ENCODE peak calls at places on chromosomes 13 and 19, in seven cellular contexts. U is body of pancreas, K is fibroblast of the aortic adventitia, Q is progenitor cell of endocrine pancreas, R is cardiac fibroblast, B is GM12865, Z is cardiac muscle cell. Y is an unnamed sample.
A peak's percentile ranks its signal among the peaks of the same experiment; 100 is the strongest.

GRCh38 chr13:50282016-50282415 is 266.8 kb downstream of the KCNRG start:
- DNase-seq in U (no peak), K (no peak), Q (no peak), R (no peak), B (no peak), Z (no peak), Y (no peak)

GRCh38 chr13:85137516-85137915 is 661.7 kb downstream of the SLITRK6 start:
- DNase-seq in U (no peak), K (no peak), Q (no peak), R (no peak), B (no peak), Z (no peak), Y (no peak)

GRCh38 chr19:40976134-40976533 is 14.9 kb upstream of the CYP2B6 start:
- DNase-seq in U (no peak), K (no peak), Q (no peak), R (no peak), B (peak; percentile 67), Z (no peak), Y (no peak)

GRCh38 chr19:32318884-32319520 is 26.4 kb upstream of the ZNF507 start:
- DNase-seq in U (no peak), K (no peak), Q (no peak), R (peak; percentile 12), B (no peak), Z (peak; percentile 42), Y (peak; percentile 35)

GRCh38 chr19:48501446-48501960 is 10.1 kb downstream of the LMTK3 start:
- DNase-seq in U (peak; percentile 72), K (no peak), Q (peak; percentile 44), R (no peak), B (no peak), Z (no peak), Y (no peak)

GRCh38 chr13:112450118-112450517 is 74.0 kb downstream of the SPACA7 start:
- DNase-seq in U (no peak), K (no peak), Q (no peak), R (no peak), B (no peak), Z (no peak), Y (no peak)

GRCh38 chr13:51342706-51343105 is 3.2 kb downstream of the SERPINE3 start:
- DNase-seq in U (no peak), K (peak; percentile 67), Q (no peak), R (peak; percentile 82), B (no peak), Z (no peak), Y (no peak)

GRCh38 chr13:98717891-98718290 is 34.6 kb downstream of the SLC15A1 start:
- DNase-seq in U (no peak), K (no peak), Q (no peak), R (no peak), B (no peak), Z (no peak), Y (no peak)

GRCh38 chr13:110280996-110281688 is 25.8 kb downstream of the COL4A1 start:
- DNase-seq in U (no peak), K (no peak), Q (no peak), R (no peak), B (no peak), Z (no peak), Y (no peak)

GRCh38 chr19:14102102-14102696 is 11.6 kb upstream of the SAMD1 start:
- DNase-seq in U (no peak), K (no peak), Q (no peak), R (peak; percentile 39), B (no peak), Z (no peak), Y (no peak)

GRCh38 chr13:95367309-95367843 is 66.1 kb upstream of the ABCC4 start:
- DNase-seq in U (no peak), K (no peak), Q (no peak), R (no peak), B (no peak), Z (no peak), Y (no peak)

GRCh38 chr19:1406818-1407661 is at the start of gene DAZAP1:
- DNase-seq in U (peak; percentile 99), K (peak; percentile 97), Q (peak; percentile 99), R (peak; percentile 99), B (peak; percentile 99), Z (peak; percentile 99), Y (peak; percentile 98)
- TF ChIP-seq CTCF in U (no peak), K (peak; percentile 10), Q (peak; percentile 63), R (no peak), B (peak; percentile 40), Z (peak; percentile 38), Y (peak; percentile 67)

DNA sequence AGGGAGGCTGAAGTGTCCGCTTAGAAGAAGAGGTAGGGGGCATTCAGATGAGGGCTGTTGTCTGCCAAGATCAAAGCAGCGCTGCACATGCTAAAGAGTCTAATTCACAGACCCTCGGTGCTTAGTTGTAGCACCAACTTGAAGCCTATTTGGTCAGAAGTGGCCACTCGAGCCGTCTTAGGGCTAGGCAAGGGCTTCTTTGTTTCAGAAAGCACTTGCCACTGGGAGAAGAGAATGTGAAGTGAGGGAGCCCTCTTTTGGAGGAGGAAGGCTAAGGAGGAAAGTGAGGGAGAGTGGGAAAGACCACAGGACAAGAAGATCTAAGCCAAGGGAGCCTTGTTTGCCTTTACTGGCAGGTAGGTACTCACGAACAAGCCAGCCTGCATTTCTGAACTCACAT is 313.4 kb upstream of the TMTC4 start:
- DNase-seq in U (no peak), K (peak; percentile 62), Q (no peak), R (peak; percentile 42), B (no peak), Z (peak; percentile 6), Y (no peak)
- TF ChIP-seq CTCF in U (no peak), K (peak; percentile 47), Q (peak; percentile 9), R (no peak), B (no peak), Z (no peak), Y (peak; percentile 22)

DNA sequence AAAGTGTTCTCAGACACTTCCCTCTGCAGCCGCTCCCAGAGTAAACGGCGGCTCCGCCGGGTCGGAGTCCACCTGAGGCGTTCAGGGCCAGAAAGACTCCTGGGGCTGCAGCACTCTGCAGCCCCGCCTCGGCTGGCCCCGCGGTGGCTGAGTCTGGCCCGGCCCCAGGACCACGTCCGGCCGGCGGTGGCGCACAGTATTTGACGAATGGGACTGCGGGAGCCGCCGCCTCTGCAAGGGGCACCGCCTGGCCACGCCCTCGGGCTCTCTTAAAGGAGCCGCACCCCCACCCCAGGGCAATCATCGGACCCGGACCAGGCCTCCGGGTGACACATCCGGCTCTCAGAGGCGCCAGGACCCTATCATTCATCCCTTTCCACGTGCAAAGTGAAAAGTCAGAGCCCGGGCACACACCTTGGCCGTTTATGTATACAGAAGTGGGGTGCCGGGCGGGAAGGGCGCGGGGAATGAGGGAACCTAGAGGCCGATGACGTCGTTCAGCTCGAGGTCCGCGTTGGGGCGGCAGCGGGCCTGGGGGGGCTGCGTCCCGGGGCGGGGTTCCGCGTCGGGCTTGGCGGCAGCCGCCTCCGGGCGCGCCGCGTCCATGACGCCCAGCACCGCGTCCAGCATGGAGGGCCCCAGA is 1.2 kb upstream of the LENG9 start:
- DNase-seq in U (peak; percentile 95), K (peak; percentile 62), Q (peak; percentile 72), R (peak; percentile 81), B (peak; percentile 95), Z (peak; percentile 95), Y (peak; percentile 85)
- TF ChIP-seq CTCF in U (no peak), K (no peak), Q (no peak), R (no peak), B (no peak), Z (no peak), Y (no peak)

DNA sequence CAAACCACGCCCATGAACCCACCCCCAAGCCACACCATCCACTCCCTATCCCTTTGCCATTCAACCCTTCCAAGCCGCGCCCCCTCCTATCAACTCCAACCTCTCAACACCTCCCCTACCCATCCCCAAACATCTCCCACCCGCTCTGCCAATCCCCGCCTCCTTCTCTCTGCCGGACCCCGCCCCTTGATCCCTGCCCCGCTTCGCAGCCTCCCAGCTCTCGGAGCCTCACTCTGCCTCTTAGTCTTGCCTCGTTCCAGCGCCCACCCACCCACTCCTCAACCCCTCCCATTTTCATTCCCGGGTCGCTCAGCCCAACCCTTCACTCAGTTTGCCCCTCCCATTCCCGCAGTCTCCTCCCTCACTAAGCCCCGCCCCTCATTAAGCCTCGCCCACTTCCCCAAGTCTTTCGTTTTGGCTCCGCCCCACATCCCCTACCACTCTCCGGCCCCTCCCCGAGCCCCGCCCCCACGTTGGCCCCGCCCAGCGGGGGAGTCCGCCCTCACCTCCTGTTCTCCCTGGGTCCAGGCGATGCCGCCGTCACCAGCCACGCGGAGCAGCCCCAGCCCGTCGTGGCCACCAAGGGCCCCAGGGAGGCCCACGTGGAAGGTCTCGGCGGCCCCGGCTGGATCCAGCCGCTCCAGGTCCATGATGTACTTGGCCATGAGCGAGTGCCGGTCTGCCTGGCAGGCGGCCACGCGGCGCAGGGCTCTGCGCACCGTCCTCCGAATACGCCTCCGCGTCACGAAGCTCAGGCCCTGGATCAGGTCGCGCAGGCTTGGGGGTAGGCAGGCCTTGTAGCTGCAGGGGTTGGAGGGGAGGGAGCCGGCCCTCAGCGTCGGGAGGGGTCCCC is 5.7 kb downstream of the JAK3 start:
- DNase-seq in U (peak; percentile 69), K (peak; percentile 78), Q (peak; percentile 50), R (peak; percentile 86), B (peak; percentile 58), Z (peak; percentile 97), Y (peak; percentile 89)
- TF ChIP-seq CTCF in U (no peak), K (no peak), Q (no peak), R (no peak), B (no peak), Z (no peak), Y (no peak)

GRCh38 chr19:2227415-2228156 is 8.5 kb downstream of the PLEKHJ1 start:
- DNase-seq in U (no peak), K (no peak), Q (no peak), R (no peak), B (peak; percentile 85), Z (no peak), Y (no peak)
- TF ChIP-seq CTCF in U (no peak), K (no peak), Q (no peak), R (no peak), B (peak; percentile 10), Z (no peak), Y (no peak)

GRCh38 chr19:44903216-44903601 is 2.4 kb upstream of the APOE start:
- DNase-seq in U (no peak), K (no peak), Q (no peak), R (no peak), B (no peak), Z (no peak), Y (no peak)

GRCh38 chr19:44903602-44904425 is 1.8 kb upstream of the APOE start:
- DNase-seq in U (peak; percentile 78), K (peak; percentile 63), Q (peak; percentile 80), R (peak; percentile 77), B (peak; percentile 74), Z (peak; percentile 69), Y (peak; percentile 90)

GRCh38 chr19:44905437-44906160 is at the start of gene APOE:
- DNase-seq in U (no peak), K (no peak), Q (no peak), R (no peak), B (no peak), Z (peak; percentile 71), Y (no peak)

GRCh38 chr19:44907613-44908012 is 2.0 kb downstream of the APOE start:
- DNase-seq in U (no peak), K (no peak), Q (no peak), R (no peak), B (no peak), Z (no peak), Y (no peak)

DNA sequence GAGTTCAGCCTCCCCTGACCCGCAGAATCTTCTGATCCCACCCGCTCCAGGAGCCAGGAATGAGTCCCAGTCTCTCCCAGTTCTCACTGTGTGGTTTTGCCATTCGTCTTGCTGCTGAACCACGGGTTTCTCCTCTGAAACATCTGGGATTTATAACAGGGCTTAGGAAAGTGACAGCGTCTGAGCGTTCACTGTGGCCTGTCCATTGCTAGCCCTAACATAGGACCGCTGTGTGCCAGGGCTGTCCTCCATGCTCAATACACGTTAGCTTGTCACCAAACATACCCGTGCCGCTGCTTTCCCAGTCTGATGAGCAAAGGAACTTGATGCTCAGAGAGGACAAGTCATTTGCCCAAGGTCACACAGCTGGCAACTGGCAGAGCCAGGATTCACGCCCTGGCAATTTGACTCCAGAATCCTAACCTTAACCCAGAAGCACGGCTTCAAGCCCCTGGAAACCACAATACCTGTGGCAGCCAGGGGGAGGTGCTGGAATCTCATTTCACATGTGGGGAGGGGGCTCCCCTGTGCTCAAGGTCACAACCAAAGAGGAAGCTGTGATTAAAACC is 1.1 kb upstream of the APOE start:
- DNase-seq in U (no peak), K (no peak), Q (no peak), R (no peak), B (peak; percentile 25), Z (no peak), Y (no peak)
- TF ChIP-seq CTCF in U (no peak), K (peak; percentile 13), Q (peak; percentile 33), R (no peak), B (peak; percentile 16), Z (peak; percentile 33), Y (peak; percentile 41)